ENCODE peak calls at places on chromosomes 4 and X, in seven cellular contexts. V, D, C, W, L, U and I are unnamed samples.
A peak's percentile ranks its signal among the peaks of the same experiment; 100 is the strongest.

GRCh38 chr4:55074386-55074785 is 51.0 kb downstream of the KDR start:
- DNase-seq in U (no peak), W (no peak), L (no peak), D (no peak), V (no peak), C (no peak), I (no peak)

GRCh38 chr4:94534401-94535312 is 82.9 kb downstream of the PDLIM5 start:
- DNase-seq in V (peak; percentile 37), D (peak; percentile 2), C (no peak), W (no peak), L (no peak), U (no peak), I (no peak)

GRCh38 chr4:158122501-158122900 is 50.3 kb downstream of the GASK1B start:
- DNase-seq in U (no peak), C (no peak), W (peak; percentile 26), D (no peak), L (no peak), V (no peak), I (no peak)

GRCh38 chrX:12505127-12505526 is 286.1 kb upstream of the PRPS2 start:
- DNase-seq in W (no peak), D (no peak), U (no peak), V (no peak), L (no peak), C (no peak), I (no peak)

GRCh38 chr4:149986916-149987315 is 91.3 kb upstream of the DCLK2 start:
- DNase-seq in C (no peak), L (peak; percentile 6), W (no peak), D (no peak), U (no peak), V (no peak), I (no peak)

GRCh38 chrX:9341305-9342201 is 123.3 kb upstream of the TBL1X start:
- DNase-seq in U (no peak), W (peak; percentile 29), L (peak; percentile 37), C (peak; percentile 30), V (peak; percentile 39), D (no peak), I (peak; percentile 76)

GRCh38 chr4:167028976-167029375 is 205.3 kb downstream of the SPOCK3 start:
- DNase-seq in L (no peak), C (no peak), W (no peak), D (no peak), V (no peak), U (no peak), I (no peak)

GRCh38 chrX:149013081-149013480 is 492.0 kb downstream of the IDS start:
- DNase-seq in U (no peak), V (no peak), L (no peak), C (no peak), W (no peak), D (no peak), I (no peak)

GRCh38 chr4:67869580-67870190 is 14.1 kb downstream of the TMPRSS11D start:
- DNase-seq in U (no peak), D (no peak), L (no peak), W (no peak), V (no peak), C (no peak), I (no peak)

GRCh38 chrX:23513121-23513520 is 154.2 kb upstream of the PRDX4 start:
- DNase-seq in L (no peak), V (no peak), D (no peak), U (no peak), W (no peak), C (no peak), I (no peak)

GRCh38 chr4:87086143-87086805 is 134.1 kb downstream of the KLHL8 start:
- DNase-seq in L (no peak), V (no peak), D (no peak), W (no peak), C (no peak), U (no peak), I (no peak)

GRCh38 chr4:165210566-165210965 is 3.2 kb downstream of the KLHL2 start:
- DNase-seq in D (no peak), W (no peak), L (no peak), U (no peak), V (no peak), C (no peak), I (no peak)

GRCh38 chr4:23279377-23279988 is 586.7 kb downstream of the GBA3 start:
- DNase-seq in D (no peak), C (no peak), W (no peak), L (no peak), U (no peak), V (no peak), I (no peak)

GRCh38 chr4:32790803-32791202 is 2070.6 kb downstream of the PCDH7 start:
- DNase-seq in U (no peak), V (no peak), W (no peak), D (no peak), C (no peak), L (no peak), I (no peak)

GRCh38 chr4:56302102-56302501 is 85.2 kb downstream of the AASDH start:
- DNase-seq in W (no peak), U (no peak), D (no peak), V (no peak), C (no peak), L (peak; percentile 18), I (no peak)

GRCh38 chrX:66015152-66015827 is 24.6 kb downstream of the VSIG4 start:
- DNase-seq in W (no peak), L (no peak), C (peak; percentile 15), D (no peak), U (no peak), V (peak; percentile 20), I (no peak)

GRCh38 chr4:55615008-55615407 is 21.1 kb downstream of the NMU start:
- DNase-seq in W (peak; percentile 56), D (no peak), L (no peak), U (no peak), C (no peak), V (no peak), I (no peak)

GRCh38 chrX:136273986-136274385 is 22.8 kb upstream of the MAP7D3 start:
- DNase-seq in C (no peak), U (no peak), L (no peak), V (peak; percentile 56), D (no peak), W (no peak), I (no peak)

GRCh38 chrX:275967-276587 is 5.1 kb upstream of the PLCXD1 start:
- DNase-seq in W (peak; percentile 52), U (peak; percentile 60), D (peak; percentile 56), L (peak; percentile 69), C (peak; percentile 11), V (peak; percentile 72), I (peak; percentile 47)

GRCh38 chr4:109319156-109319555 is 16.7 kb upstream of the COL25A1 start:
- DNase-seq in V (no peak), U (no peak), L (no peak), C (no peak), D (no peak), W (no peak), I (no peak)